ENCODE peak calls at places on chromosomes 6 and 20, in four cellular contexts. K is K562, M is SK-N-SH, B is H1. P is an unnamed sample.

GRCh38 chr6:40588070-40588384 is 863 bp upstream of the LRFN2 start:
- DNase-seq in K (no peak), M (no peak), B (no peak), P (no peak)

GRCh38 chr20:62860391-62860923 is 1.2 kb downstream of the TCFL5 start:
- DNase-seq in K (no peak), M (no peak), B (no peak), P (no peak)

GRCh38 chr6:37897321-37897720 is 77.8 kb downstream of the ZFAND3 start:
- DNase-seq in K (no peak), M (no peak), B (no peak), P (no peak)

GRCh38 chr6:68778356-68779020 is 143.4 kb downstream of the ADGRB3 start:
- DNase-seq in K (peak; percentile 50), M (peak; percentile 30), B (peak; percentile 50), P (peak; percentile 43)

GRCh38 chr6:81214414-81215091 is 537.9 kb downstream of the TENT5A start:
- DNase-seq in K (no peak), M (no peak), B (no peak), P (no peak)

GRCh38 chr6:130997061-130997753 is 65.8 kb downstream of the EPB41L2 start:
- DNase-seq in K (no peak), M (no peak), B (no peak), P (no peak)

GRCh38 chr20:50303573-50304500 is 113.2 kb downstream of the CEBPB start:
- DNase-seq in K (peak; percentile 48), M (peak; percentile 76), B (no peak), P (no peak)

GRCh38 chr6:168207421-168208175 is 112.0 kb downstream of the DACT2 start:
- DNase-seq in K (no peak), M (no peak), B (no peak), P (no peak)

GRCh38 chr6:91438570-91438969 is 851.7 kb upstream of the MAP3K7 start:
- DNase-seq in K (no peak), M (no peak), B (no peak), P (no peak)

GRCh38 chr6:44697333-44697732 is 309.8 kb downstream of the CDC5L start:
- DNase-seq in K (no peak), M (no peak), B (no peak), P (peak; percentile 17)

GRCh38 chr6:96743496-96743895 is 93.8 kb downstream of the GPR63 start:
- DNase-seq in K (no peak), M (no peak), B (no peak), P (no peak)

GRCh38 chr20:48177058-48177457 is 391.8 kb upstream of the SULF2 start:
- DNase-seq in K (no peak), M (no peak), B (no peak), P (no peak)

GRCh38 chr20:21505810-21506530 is 7.9 kb downstream of the NKX2-2 start:
- DNase-seq in K (peak; percentile 75), M (peak; percentile 90), B (peak; percentile 90), P (peak; percentile 73)

GRCh38 chr20:38673731-38674177 is 50.5 kb upstream of the SLC32A1 start:
- DNase-seq in K (peak; percentile 49), M (peak; percentile 61), B (no peak), P (no peak)

GRCh38 chr20:31678389-31679356 is 41.0 kb downstream of the COX4I2 start:
- DNase-seq in K (no peak), M (no peak), B (no peak), P (no peak)

GRCh38 chr20:49245921-49246740 is 26.9 kb downstream of the DDX27 start:
- DNase-seq in K (peak; percentile 67), M (peak; percentile 68), B (no peak), P (no peak)

GRCh38 chr20:11553603-11554002 is 364.1 kb upstream of the BTBD3 start:
- DNase-seq in K (no peak), M (no peak), B (no peak), P (no peak)

GRCh38 chr6:111482959-111483735 is at the start of gene REV3L:
- DNase-seq in K (peak; percentile 87), M (peak; percentile 91), B (peak; percentile 89), P (peak; percentile 86)

GRCh38 chr20:52746190-52746589 is 226.0 kb upstream of the TSHZ2 start:
- DNase-seq in K (no peak), M (no peak), B (peak; percentile 52), P (peak; percentile 61)

GRCh38 chr20:15916623-15917022 is 656.6 kb downstream of the KIF16B start:
- DNase-seq in K (no peak), M (no peak), B (no peak), P (no peak)

GRCh38 chr20:11091496-11091895 is 417.7 kb upstream of the JAG1 start:
- DNase-seq in K (no peak), M (no peak), B (no peak), P (no peak)

GRCh38 chr6:70299456-70299855 is 3.4 kb downstream of the COL9A1 start:
- DNase-seq in K (no peak), M (no peak), B (no peak), P (no peak)

GRCh38 chr20:1810572-1810925 is 84.7 kb upstream of the SIRPA start:
- DNase-seq in K (no peak), M (no peak), B (no peak), P (no peak)

GRCh38 chr20:1811621-1812498 is 83.3 kb upstream of the SIRPA start:
- DNase-seq in K (no peak), M (no peak), B (no peak), P (no peak)

GRCh38 chr20:1809611-1810510 is 85.3 kb upstream of the SIRPA start:
- DNase-seq in K (no peak), M (no peak), B (no peak), P (no peak)

GRCh38 chr20:1809121-1809520 is 86.1 kb upstream of the SIRPA start:
- DNase-seq in K (no peak), M (no peak), B (no peak), P (no peak)

GRCh38 chr20:1810926-1811620 is 84.1 kb upstream of the SIRPA start:
- DNase-seq in K (no peak), M (no peak), B (no peak), P (no peak)
- TF ChIP-seq MAX in K (no peak), M (no peak), B (no peak), P (no peak)

DNA sequence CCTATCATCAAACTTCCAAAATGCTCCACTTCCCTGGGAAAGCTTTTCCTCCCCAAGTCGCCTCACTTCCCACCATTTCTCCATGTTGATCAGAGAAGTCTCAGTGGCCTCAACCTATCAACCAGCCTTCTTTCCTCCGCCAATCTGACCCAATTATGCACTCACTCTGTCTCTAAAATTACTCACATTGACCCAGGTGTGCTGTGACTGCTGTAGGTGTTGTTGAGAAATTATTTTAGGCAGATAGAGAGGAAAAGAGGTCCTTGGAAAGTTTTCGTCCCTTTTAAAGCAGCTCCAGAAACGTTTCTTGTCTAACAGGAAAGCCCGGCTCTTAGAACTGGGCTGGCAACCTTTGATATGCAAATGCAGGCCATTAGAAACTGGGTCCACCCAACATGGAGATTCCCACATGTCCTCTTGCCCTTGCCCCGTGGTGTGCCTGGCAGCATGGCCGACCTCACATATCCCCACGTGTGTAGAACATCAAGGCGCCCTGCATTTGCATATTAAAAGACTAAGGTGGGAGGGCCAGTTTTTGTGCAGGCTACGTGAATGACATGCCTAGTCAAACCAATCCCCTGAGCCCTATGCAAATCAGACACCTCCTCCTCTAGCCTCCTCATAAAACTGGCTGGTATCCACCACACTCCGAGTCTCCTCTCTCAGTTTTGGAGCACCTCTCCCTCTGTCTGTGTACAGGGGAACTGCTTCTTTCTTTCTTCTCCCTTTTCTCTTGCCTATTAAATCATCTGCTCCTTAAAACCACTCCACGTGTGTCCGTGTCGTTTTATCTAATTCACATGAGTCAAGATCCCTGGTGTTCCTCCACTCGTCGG is 12.9 kb downstream of the IPCEF1 start:
- DNase-seq in K (peak; percentile 51), M (no peak), B (peak; percentile 54), P (peak; percentile 72)
- TF ChIP-seq TEAD4 in K (no peak), M (no peak), B (no peak), P (no peak)

GRCh38 chr6:104324305-104324704 is 535.4 kb downstream of the HACE1 start:
- DNase-seq in K (no peak), M (no peak), B (no peak), P (no peak)

GRCh38 chr6:104325341-104326172 is 534.2 kb downstream of the HACE1 start:
- DNase-seq in K (peak; percentile 9), M (peak; percentile 39), B (no peak), P (peak; percentile 15)

GRCh38 chr6:104321301-104321700 is 538.4 kb downstream of the HACE1 start:
- DNase-seq in K (no peak), M (no peak), B (no peak), P (no peak)

GRCh38 chr6:104322849-104323248 is 536.9 kb downstream of the HACE1 start:
- DNase-seq in K (no peak), M (peak; percentile 14), B (no peak), P (no peak)

DNA sequence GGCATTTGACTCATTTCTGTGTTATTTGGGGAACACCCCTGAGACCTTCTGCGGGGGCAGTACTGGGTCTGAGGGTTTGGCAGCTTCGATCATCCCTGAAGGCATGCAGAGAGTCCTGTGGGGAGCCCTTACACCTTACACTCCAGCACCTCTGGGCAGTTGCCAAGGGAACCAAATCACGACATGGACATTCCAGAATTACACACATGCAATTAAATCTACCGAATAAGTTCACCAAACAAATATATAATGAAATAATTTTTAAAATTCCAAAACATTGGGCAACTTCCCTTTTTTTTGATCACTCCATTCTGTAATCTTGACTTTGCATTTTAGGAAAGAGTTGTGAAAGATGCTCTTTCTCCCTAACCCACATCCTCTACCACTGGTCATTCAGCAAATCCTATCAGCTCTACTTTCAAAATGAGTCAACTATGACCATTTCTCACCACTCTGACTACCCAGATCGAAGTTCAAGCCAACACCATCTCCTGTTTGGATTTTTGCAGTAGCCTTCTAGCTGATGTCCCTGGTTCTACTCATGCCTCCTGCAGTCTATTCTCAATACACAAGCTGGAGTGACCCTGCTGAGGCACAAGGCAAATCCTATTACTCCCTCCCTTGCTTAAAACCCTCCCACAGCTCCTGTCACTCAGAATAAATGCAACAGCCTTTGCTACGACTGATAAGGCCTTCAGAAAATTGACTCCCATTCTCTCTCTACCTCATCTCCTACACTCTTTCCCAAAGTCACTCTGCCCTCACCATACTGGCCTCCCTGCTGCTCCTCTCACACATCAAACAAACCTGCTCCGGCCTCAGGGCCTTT is 533.3 kb downstream of the HACE1 start:
- DNase-seq in K (no peak), M (no peak), B (no peak), P (no peak)
- TF ChIP-seq MAX in K (no peak), M (no peak), B (no peak), P (no peak)

DNA sequence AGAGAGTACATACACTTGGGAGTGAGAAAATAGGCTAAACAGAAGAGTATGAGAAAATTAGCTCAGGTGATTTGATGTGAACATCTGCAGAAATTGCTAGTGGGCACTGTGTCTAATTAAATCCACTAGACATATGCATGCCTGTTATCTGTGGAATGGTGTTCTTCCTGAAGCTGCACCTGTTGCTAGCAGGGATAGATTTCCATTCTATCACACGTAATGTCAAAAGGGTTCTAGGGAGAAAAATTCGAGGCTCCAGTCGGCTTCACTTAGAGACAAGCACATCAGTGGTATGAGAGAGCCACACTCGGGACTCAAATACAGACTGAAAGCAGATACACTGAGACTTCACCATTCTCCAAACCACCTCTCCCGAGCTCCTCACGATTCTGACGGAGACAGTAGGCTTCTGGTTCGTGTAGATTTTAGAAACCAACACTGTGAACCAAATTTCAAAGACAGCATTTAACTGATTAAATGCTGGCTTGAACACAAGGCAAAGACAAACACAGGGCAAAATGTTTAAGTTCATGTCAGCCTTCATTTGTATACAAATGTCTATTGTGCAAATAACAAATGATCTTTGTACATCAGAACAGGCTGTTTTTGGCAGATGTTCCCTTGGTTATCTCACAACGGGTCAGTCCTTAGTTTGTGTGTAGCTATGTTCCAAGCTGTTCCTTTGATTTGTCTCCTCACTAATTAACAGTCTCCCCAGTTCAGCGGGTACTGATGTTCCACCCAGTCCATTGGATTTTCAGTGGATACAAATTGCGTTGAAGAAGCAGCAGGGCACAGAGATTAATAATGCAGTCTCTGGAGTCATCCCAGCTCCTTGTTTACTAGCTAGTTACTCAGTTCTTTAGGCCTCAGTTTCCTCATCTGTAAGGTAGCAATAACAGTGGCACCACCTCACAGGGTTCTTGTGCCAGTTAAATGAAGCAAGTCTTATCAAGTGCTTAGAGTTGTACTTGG is 131.0 kb upstream of the IFNGR1 start:
- DNase-seq in K (no peak), M (no peak), B (no peak), P (no peak)
- TF ChIP-seq TEAD4 in K (no peak), M (no peak), B (no peak), P (no peak)

P was measured in WTC11.